ENCODE peak calls at places on chromosomes 4 and X, in six cellular contexts. One of them, this sample, is unnamed.
A peak's percentile ranks its signal among the peaks of the same experiment; 100 is the strongest.

GRCh38 chr4:81631958-81632439 is 160.3 kb upstream of the RASGEF1B start:
- DNase-seq in tibial artery: no peak
- DNase-seq in GM13977: no peak
- DNase-seq in activated CD4-positive, alpha-beta T cell treated with anti-CD3 and anti-CD28 coated beads, Interleukin-2, amount 50 U/mL, for 1 hour: no peak
- DNase-seq in iris pigment epithelial cell: peak; percentile 60
- DNase-seq in lower lobe of right lung: peak; percentile 49
- DNase-seq in this sample: no peak

GRCh38 chr4:97279410-97279809 is 863.9 kb downstream of the STPG2 start:
- DNase-seq in activated CD4-positive, alpha-beta T cell treated with anti-CD3 and anti-CD28 coated beads, Interleukin-2, amount 50 U/mL, for 1 hour: no peak
- DNase-seq in GM13977: no peak
- DNase-seq in iris pigment epithelial cell: no peak
- DNase-seq in lower lobe of right lung: no peak
- DNase-seq in tibial artery: no peak
- DNase-seq in this sample: no peak

GRCh38 chr4:52015366-52015765 is 4.8 kb downstream of the LRRC66 start:
- DNase-seq in lower lobe of right lung: no peak
- DNase-seq in iris pigment epithelial cell: peak; percentile 21
- DNase-seq in activated CD4-positive, alpha-beta T cell treated with anti-CD3 and anti-CD28 coated beads, Interleukin-2, amount 50 U/mL, for 1 hour: no peak
- DNase-seq in GM13977: no peak
- DNase-seq in tibial artery: no peak
- DNase-seq in this sample: no peak

GRCh38 chrX:20320461-20321159 is 53.9 kb upstream of the RPS6KA3 start:
- DNase-seq in lower lobe of right lung: peak; percentile 45
- DNase-seq in tibial artery: no peak
- DNase-seq in GM13977: peak; percentile 13
- DNase-seq in activated CD4-positive, alpha-beta T cell treated with anti-CD3 and anti-CD28 coated beads, Interleukin-2, amount 50 U/mL, for 1 hour: peak; percentile 4
- DNase-seq in iris pigment epithelial cell: no peak
- DNase-seq in this sample: no peak

GRCh38 chr4:121696140-121696640 is 590 bp downstream of the ANXA5 start:
- DNase-seq in lower lobe of right lung: peak; percentile 86
- DNase-seq in activated CD4-positive, alpha-beta T cell treated with anti-CD3 and anti-CD28 coated beads, Interleukin-2, amount 50 U/mL, for 1 hour: peak; percentile 49
- DNase-seq in iris pigment epithelial cell: peak; percentile 84
- DNase-seq in GM13977: peak; percentile 29
- DNase-seq in tibial artery: peak; percentile 92
- DNase-seq in this sample: peak; percentile 94

GRCh38 chrX:55841962-55842752 is 124.6 kb downstream of the RRAGB start:
- DNase-seq in tibial artery: no peak
- DNase-seq in iris pigment epithelial cell: no peak
- DNase-seq in lower lobe of right lung: no peak
- DNase-seq in GM13977: no peak
- DNase-seq in activated CD4-positive, alpha-beta T cell treated with anti-CD3 and anti-CD28 coated beads, Interleukin-2, amount 50 U/mL, for 1 hour: no peak
- DNase-seq in this sample: no peak

GRCh38 chr4:34920032-34920431 is 1324.3 kb downstream of the ARAP2 start:
- DNase-seq in activated CD4-positive, alpha-beta T cell treated with anti-CD3 and anti-CD28 coated beads, Interleukin-2, amount 50 U/mL, for 1 hour: no peak
- DNase-seq in iris pigment epithelial cell: no peak
- DNase-seq in GM13977: no peak
- DNase-seq in lower lobe of right lung: no peak
- DNase-seq in tibial artery: no peak
- DNase-seq in this sample: no peak

GRCh38 chrX:118254611-118255010 is 91.3 kb upstream of the WDR44 start:
- DNase-seq in GM13977: peak; percentile 42
- DNase-seq in lower lobe of right lung: no peak
- DNase-seq in activated CD4-positive, alpha-beta T cell treated with anti-CD3 and anti-CD28 coated beads, Interleukin-2, amount 50 U/mL, for 1 hour: peak; percentile 10
- DNase-seq in iris pigment epithelial cell: peak; percentile 50
- DNase-seq in tibial artery: no peak
- DNase-seq in this sample: no peak

GRCh38 chr4:15649914-15650545 is 5.1 kb downstream of the FBXL5 start:
- DNase-seq in iris pigment epithelial cell: peak; percentile 72
- DNase-seq in lower lobe of right lung: no peak
- DNase-seq in GM13977: no peak
- DNase-seq in tibial artery: no peak
- DNase-seq in activated CD4-positive, alpha-beta T cell treated with anti-CD3 and anti-CD28 coated beads, Interleukin-2, amount 50 U/mL, for 1 hour: peak; percentile 40
- DNase-seq in this sample: no peak

GRCh38 chr4:126738527-126738923 is 894.2 kb upstream of the INTU start:
- DNase-seq in GM13977: no peak
- DNase-seq in activated CD4-positive, alpha-beta T cell treated with anti-CD3 and anti-CD28 coated beads, Interleukin-2, amount 50 U/mL, for 1 hour: no peak
- DNase-seq in iris pigment epithelial cell: no peak
- DNase-seq in lower lobe of right lung: no peak
- DNase-seq in tibial artery: no peak
- DNase-seq in this sample: no peak

GRCh38 chr4:78362310-78362709 is 189.3 kb upstream of the ANXA3 start:
- DNase-seq in iris pigment epithelial cell: no peak
- DNase-seq in lower lobe of right lung: no peak
- DNase-seq in activated CD4-positive, alpha-beta T cell treated with anti-CD3 and anti-CD28 coated beads, Interleukin-2, amount 50 U/mL, for 1 hour: no peak
- DNase-seq in tibial artery: no peak
- DNase-seq in GM13977: no peak
- DNase-seq in this sample: no peak

GRCh38 chr4:15695240-15695699 is 7.6 kb upstream of the BST1 start:
- DNase-seq in GM13977: no peak
- DNase-seq in iris pigment epithelial cell: peak; percentile 90
- DNase-seq in activated CD4-positive, alpha-beta T cell treated with anti-CD3 and anti-CD28 coated beads, Interleukin-2, amount 50 U/mL, for 1 hour: no peak
- DNase-seq in tibial artery: no peak
- DNase-seq in lower lobe of right lung: no peak
- DNase-seq in this sample: no peak

GRCh38 chr4:42690537-42690936 is 33.6 kb upstream of the ATP8A1 start:
- DNase-seq in lower lobe of right lung: no peak
- DNase-seq in iris pigment epithelial cell: no peak
- DNase-seq in GM13977: no peak
- DNase-seq in tibial artery: no peak
- DNase-seq in activated CD4-positive, alpha-beta T cell treated with anti-CD3 and anti-CD28 coated beads, Interleukin-2, amount 50 U/mL, for 1 hour: no peak
- DNase-seq in this sample: no peak

GRCh38 chrX:22088326-22088725 is 56.2 kb downstream of the PHEX start:
- DNase-seq in lower lobe of right lung: no peak
- DNase-seq in tibial artery: no peak
- DNase-seq in activated CD4-positive, alpha-beta T cell treated with anti-CD3 and anti-CD28 coated beads, Interleukin-2, amount 50 U/mL, for 1 hour: no peak
- DNase-seq in GM13977: no peak
- DNase-seq in iris pigment epithelial cell: no peak
- DNase-seq in this sample: no peak

GRCh38 chr4:145097331-145097820 is 620 bp downstream of the ANAPC10 start:
- DNase-seq in lower lobe of right lung: no peak
- DNase-seq in GM13977: no peak
- DNase-seq in activated CD4-positive, alpha-beta T cell treated with anti-CD3 and anti-CD28 coated beads, Interleukin-2, amount 50 U/mL, for 1 hour: no peak
- DNase-seq in iris pigment epithelial cell: no peak
- DNase-seq in tibial artery: no peak
- DNase-seq in this sample: no peak

GRCh38 chr4:147782087-147782781 is 50.3 kb downstream of the ARHGAP10 start:
- DNase-seq in GM13977: no peak
- DNase-seq in iris pigment epithelial cell: peak; percentile 85
- DNase-seq in tibial artery: no peak
- DNase-seq in activated CD4-positive, alpha-beta T cell treated with anti-CD3 and anti-CD28 coated beads, Interleukin-2, amount 50 U/mL, for 1 hour: no peak
- DNase-seq in lower lobe of right lung: no peak
- DNase-seq in this sample: no peak

GRCh38 chr4:47652092-47652491 is 167.0 kb downstream of the ATP10D start:
- DNase-seq in GM13977: no peak
- DNase-seq in iris pigment epithelial cell: no peak
- DNase-seq in lower lobe of right lung: no peak
- DNase-seq in tibial artery: no peak
- DNase-seq in activated CD4-positive, alpha-beta T cell treated with anti-CD3 and anti-CD28 coated beads, Interleukin-2, amount 50 U/mL, for 1 hour: no peak
- DNase-seq in this sample: no peak

GRCh38 chrX:45806410-45807121 is 605.9 kb upstream of the DIPK2B start:
- DNase-seq in GM13977: peak; percentile 23
- DNase-seq in lower lobe of right lung: no peak
- DNase-seq in tibial artery: no peak
- DNase-seq in activated CD4-positive, alpha-beta T cell treated with anti-CD3 and anti-CD28 coated beads, Interleukin-2, amount 50 U/mL, for 1 hour: peak; percentile 16
- DNase-seq in iris pigment epithelial cell: peak; percentile 92
- DNase-seq in this sample: no peak

GRCh38 chr4:11597506-11597905 is 168.8 kb upstream of the HS3ST1 start:
- DNase-seq in iris pigment epithelial cell: no peak
- DNase-seq in lower lobe of right lung: no peak
- DNase-seq in tibial artery: no peak
- DNase-seq in activated CD4-positive, alpha-beta T cell treated with anti-CD3 and anti-CD28 coated beads, Interleukin-2, amount 50 U/mL, for 1 hour: no peak
- DNase-seq in GM13977: no peak
- DNase-seq in this sample: no peak

GRCh38 chrX:136030357-136031225 is 45.4 kb downstream of the SLC9A6 start:
- DNase-seq in activated CD4-positive, alpha-beta T cell treated with anti-CD3 and anti-CD28 coated beads, Interleukin-2, amount 50 U/mL, for 1 hour: no peak
- DNase-seq in iris pigment epithelial cell: peak; percentile 81
- DNase-seq in GM13977: no peak
- DNase-seq in tibial artery: peak; percentile 88
- DNase-seq in lower lobe of right lung: no peak
- DNase-seq in this sample: no peak

GRCh38 chr4:21290562-21290961 is 590.3 kb downstream of the PACRGL start:
- DNase-seq in lower lobe of right lung: no peak
- DNase-seq in iris pigment epithelial cell: no peak
- DNase-seq in GM13977: no peak
- DNase-seq in activated CD4-positive, alpha-beta T cell treated with anti-CD3 and anti-CD28 coated beads, Interleukin-2, amount 50 U/mL, for 1 hour: no peak
- DNase-seq in tibial artery: no peak
- DNase-seq in this sample: no peak

GRCh38 chr4:139920552-139920951 is 233.4 kb downstream of the MAML3 start:
- DNase-seq in activated CD4-positive, alpha-beta T cell treated with anti-CD3 and anti-CD28 coated beads, Interleukin-2, amount 50 U/mL, for 1 hour: no peak
- DNase-seq in GM13977: no peak
- DNase-seq in lower lobe of right lung: no peak
- DNase-seq in tibial artery: no peak
- DNase-seq in iris pigment epithelial cell: no peak
- DNase-seq in this sample: no peak

This sample was measured in left lung.